ENCODE peak calls at places on chromosomes 2 and 18, in four cellular contexts. X, I, A and O are unnamed samples.

GRCh38 chr18:35507192-35507591 is 9.4 kb upstream of the INO80C start:
- ATAC-seq in I (no peak), A (no peak), X (no peak), O (no peak)

GRCh38 chr2:23697676-23698075 is 229.2 kb downstream of the ATAD2B start:
- ATAC-seq in I (no peak), A (no peak), X (no peak), O (no peak)

GRCh38 chr2:39780825-39781600 is 2.0 kb upstream of the THUMPD2 start:
- ATAC-seq in X (no peak), A (no peak), I (no peak), O (no peak)

GRCh38 chr2:219724628-219725027 is 97.2 kb downstream of the SLC4A3 start:
- ATAC-seq in X (no peak), A (no peak), I (no peak), O (no peak)

GRCh38 chr2:157172866-157173578 is 84.5 kb upstream of the GALNT5 start:
- ATAC-seq in I (peak; percentile 39), A (no peak), X (no peak), O (no peak)

GRCh38 chr18:28267878-28268625 is 91.1 kb upstream of the CDH2 start:
- ATAC-seq in A (no peak), X (no peak), I (no peak), O (no peak)

GRCh38 chr2:60849165-60849564 is 32.2 kb upstream of the REL start:
- ATAC-seq in X (no peak), A (no peak), I (no peak), O (no peak)

GRCh38 chr2:72602711-72603110 is 223.1 kb downstream of the EXOC6B start:
- ATAC-seq in I (no peak), X (no peak), A (no peak), O (peak; percentile 14)

GRCh38 chr2:74413001-74413698 is 8.3 kb downstream of the C2orf81 start:
- ATAC-seq in A (no peak), X (no peak), I (no peak), O (no peak)

GRCh38 chr2:231640646-231641111 is 48.0 kb downstream of the TEX44 start:
- ATAC-seq in A (no peak), X (peak; percentile 25), I (peak; percentile 74), O (no peak)

GRCh38 chr2:177882501-177882900 is 190.1 kb downstream of the PDE11A start:
- ATAC-seq in X (no peak), I (no peak), A (no peak), O (no peak)

GRCh38 chr2:224187220-224187619 is 148.1 kb upstream of the SERPINE2 start:
- ATAC-seq in A (no peak), X (no peak), I (no peak), O (no peak)

GRCh38 chr2:98191880-98192279 is 104.9 kb downstream of the VWA3B start:
- ATAC-seq in X (no peak), I (peak; percentile 79), A (no peak), O (no peak)

GRCh38 chr2:189638305-189639002 is 22.8 kb upstream of the ASNSD1 start:
- ATAC-seq in X (no peak), A (no peak), I (peak; percentile 18), O (no peak)